ENCODE peak calls at places on chromosomes 4 and X, in nine cellular contexts. One of them, this sample, is unnamed.

GRCh38 chr4:10554694-10555093 is 97.5 kb upstream of the ZNF518B start:
- DNase-seq in neural crest cell: peak
- DNase-seq in adipocyte: peak
- DNase-seq in fibroblast of lung: peak
- DNase-seq in stromal cell of bone marrow: peak
- DNase-seq in D341Med: peak
- DNase-seq in neuronal stem cell: peak
- DNase-seq in activated CD4-positive, alpha-beta T cell treated with anti-CD3 and anti-CD28 coated beads for 24 hours: peak
- DNase-seq in lower lobe of right lung: no peak
- DNase-seq in this sample: peak

GRCh38 chrX:45009371-45010000 is 136.5 kb downstream of the KDM6A start:
- DNase-seq in D341Med: no peak
- DNase-seq in neural crest cell: no peak
- DNase-seq in neuronal stem cell: no peak
- DNase-seq in activated CD4-positive, alpha-beta T cell treated with anti-CD3 and anti-CD28 coated beads for 24 hours: no peak
- DNase-seq in stromal cell of bone marrow: no peak
- DNase-seq in lower lobe of right lung: no peak
- DNase-seq in fibroblast of lung: no peak
- DNase-seq in adipocyte: peak
- DNase-seq in this sample: no peak

GRCh38 chr4:174340714-174341113 is 57.0 kb downstream of the CEP44 start:
- DNase-seq in D341Med: no peak
- DNase-seq in neuronal stem cell: no peak
- DNase-seq in fibroblast of lung: no peak
- DNase-seq in stromal cell of bone marrow: no peak
- DNase-seq in adipocyte: no peak
- DNase-seq in activated CD4-positive, alpha-beta T cell treated with anti-CD3 and anti-CD28 coated beads for 24 hours: no peak
- DNase-seq in lower lobe of right lung: no peak
- DNase-seq in neural crest cell: no peak
- DNase-seq in this sample: peak

GRCh38 chrX:130626521-130626920 is 224.7 kb downstream of the RBMX2 start:
- DNase-seq in D341Med: no peak
- DNase-seq in neuronal stem cell: no peak
- DNase-seq in neural crest cell: no peak
- DNase-seq in lower lobe of right lung: no peak
- DNase-seq in adipocyte: no peak
- DNase-seq in fibroblast of lung: no peak
- DNase-seq in stromal cell of bone marrow: peak
- DNase-seq in activated CD4-positive, alpha-beta T cell treated with anti-CD3 and anti-CD28 coated beads for 24 hours: no peak
- DNase-seq in this sample: peak

GRCh38 chr4:189198624-189199023 is 742.0 kb upstream of the FRG1 start:
- DNase-seq in adipocyte: no peak
- DNase-seq in lower lobe of right lung: no peak
- DNase-seq in neural crest cell: no peak
- DNase-seq in fibroblast of lung: no peak
- DNase-seq in activated CD4-positive, alpha-beta T cell treated with anti-CD3 and anti-CD28 coated beads for 24 hours: no peak
- DNase-seq in D341Med: no peak
- DNase-seq in stromal cell of bone marrow: no peak
- DNase-seq in neuronal stem cell: no peak
- DNase-seq in this sample: no peak

GRCh38 chr4:15600176-15600575 is 55.0 kb downstream of the FBXL5 start:
- DNase-seq in neural crest cell: no peak
- DNase-seq in neuronal stem cell: no peak
- DNase-seq in fibroblast of lung: no peak
- DNase-seq in activated CD4-positive, alpha-beta T cell treated with anti-CD3 and anti-CD28 coated beads for 24 hours: no peak
- DNase-seq in stromal cell of bone marrow: no peak
- DNase-seq in D341Med: no peak
- DNase-seq in adipocyte: no peak
- DNase-seq in lower lobe of right lung: no peak
- DNase-seq in this sample: no peak

GRCh38 chrX:109475174-109475891 is 6.6 kb downstream of the GUCY2F start:
- DNase-seq in lower lobe of right lung: no peak
- DNase-seq in activated CD4-positive, alpha-beta T cell treated with anti-CD3 and anti-CD28 coated beads for 24 hours: no peak
- DNase-seq in stromal cell of bone marrow: peak
- DNase-seq in fibroblast of lung: peak
- DNase-seq in adipocyte: peak
- DNase-seq in D341Med: peak
- DNase-seq in neuronal stem cell: peak
- DNase-seq in neural crest cell: peak
- DNase-seq in this sample: peak

GRCh38 chr4:6582889-6583504 is 8.0 kb downstream of the MAN2B2 start:
- DNase-seq in stromal cell of bone marrow: no peak
- DNase-seq in neural crest cell: no peak
- DNase-seq in lower lobe of right lung: no peak
- DNase-seq in adipocyte: no peak
- DNase-seq in D341Med: no peak
- DNase-seq in neuronal stem cell: no peak
- DNase-seq in activated CD4-positive, alpha-beta T cell treated with anti-CD3 and anti-CD28 coated beads for 24 hours: no peak
- DNase-seq in fibroblast of lung: peak
- DNase-seq in this sample: no peak

GRCh38 chrX:137550561-137551305 is 15.2 kb upstream of the ZIC3 start:
- DNase-seq in lower lobe of right lung: no peak
- DNase-seq in fibroblast of lung: no peak
- DNase-seq in adipocyte: no peak
- DNase-seq in neural crest cell: no peak
- DNase-seq in stromal cell of bone marrow: no peak
- DNase-seq in D341Med: no peak
- DNase-seq in activated CD4-positive, alpha-beta T cell treated with anti-CD3 and anti-CD28 coated beads for 24 hours: no peak
- DNase-seq in neuronal stem cell: no peak
- DNase-seq in this sample: no peak

GRCh38 chrX:153917814-153918213 is 8.2 kb downstream of the ARHGAP4 start:
- DNase-seq in lower lobe of right lung: no peak
- DNase-seq in fibroblast of lung: no peak
- DNase-seq in neuronal stem cell: no peak
- DNase-seq in activated CD4-positive, alpha-beta T cell treated with anti-CD3 and anti-CD28 coated beads for 24 hours: no peak
- DNase-seq in adipocyte: no peak
- DNase-seq in neural crest cell: no peak
- DNase-seq in stromal cell of bone marrow: no peak
- DNase-seq in D341Med: no peak
- DNase-seq in this sample: no peak

GRCh38 chrX:28586291-28586690 is 955 bp upstream of the IL1RAPL1 start:
- DNase-seq in D341Med: no peak
- DNase-seq in lower lobe of right lung: no peak
- DNase-seq in adipocyte: peak
- DNase-seq in stromal cell of bone marrow: no peak
- DNase-seq in neuronal stem cell: peak
- DNase-seq in neural crest cell: peak
- DNase-seq in fibroblast of lung: peak
- DNase-seq in activated CD4-positive, alpha-beta T cell treated with anti-CD3 and anti-CD28 coated beads for 24 hours: no peak
- DNase-seq in this sample: no peak

GRCh38 chrX:112849010-112849409 is 8.4 kb upstream of the AMOT start:
- DNase-seq in stromal cell of bone marrow: no peak
- DNase-seq in neuronal stem cell: no peak
- DNase-seq in lower lobe of right lung: no peak
- DNase-seq in neural crest cell: no peak
- DNase-seq in adipocyte: no peak
- DNase-seq in fibroblast of lung: no peak
- DNase-seq in activated CD4-positive, alpha-beta T cell treated with anti-CD3 and anti-CD28 coated beads for 24 hours: no peak
- DNase-seq in D341Med: no peak
- DNase-seq in this sample: no peak

GRCh38 chrX:133415276-133416105 is at the start of gene GPC4:
- DNase-seq in lower lobe of right lung: peak
- DNase-seq in activated CD4-positive, alpha-beta T cell treated with anti-CD3 and anti-CD28 coated beads for 24 hours: no peak
- DNase-seq in neuronal stem cell: peak
- DNase-seq in fibroblast of lung: peak
- DNase-seq in D341Med: peak
- DNase-seq in neural crest cell: peak
- DNase-seq in stromal cell of bone marrow: peak
- DNase-seq in adipocyte: peak
- DNase-seq in this sample: peak

GRCh38 chr4:78622253-78622979 is 70.8 kb downstream of the ANXA3 start:
- DNase-seq in activated CD4-positive, alpha-beta T cell treated with anti-CD3 and anti-CD28 coated beads for 24 hours: no peak
- DNase-seq in D341Med: no peak
- DNase-seq in lower lobe of right lung: no peak
- DNase-seq in fibroblast of lung: peak
- DNase-seq in neuronal stem cell: no peak
- DNase-seq in neural crest cell: no peak
- DNase-seq in stromal cell of bone marrow: no peak
- DNase-seq in adipocyte: peak
- DNase-seq in this sample: peak

GRCh38 chr4:141609243-141609642 is 27.1 kb upstream of the IL15 start:
- DNase-seq in activated CD4-positive, alpha-beta T cell treated with anti-CD3 and anti-CD28 coated beads for 24 hours: no peak
- DNase-seq in lower lobe of right lung: peak
- DNase-seq in adipocyte: peak
- DNase-seq in stromal cell of bone marrow: no peak
- DNase-seq in neuronal stem cell: no peak
- DNase-seq in D341Med: no peak
- DNase-seq in neural crest cell: no peak
- DNase-seq in fibroblast of lung: no peak
- DNase-seq in this sample: no peak

GRCh38 chrX:17737707-17738001 is 361 bp downstream of the SCML1 start:
- DNase-seq in lower lobe of right lung: no peak
- DNase-seq in stromal cell of bone marrow: no peak
- DNase-seq in activated CD4-positive, alpha-beta T cell treated with anti-CD3 and anti-CD28 coated beads for 24 hours: no peak
- DNase-seq in neuronal stem cell: peak
- DNase-seq in neural crest cell: no peak
- DNase-seq in D341Med: peak
- DNase-seq in adipocyte: no peak
- DNase-seq in fibroblast of lung: no peak
- DNase-seq in this sample: no peak

GRCh38 chrX:40877869-40878268 is 142.5 kb upstream of the MED14 start:
- DNase-seq in fibroblast of lung: peak
- DNase-seq in stromal cell of bone marrow: no peak
- DNase-seq in lower lobe of right lung: no peak
- DNase-seq in activated CD4-positive, alpha-beta T cell treated with anti-CD3 and anti-CD28 coated beads for 24 hours: no peak
- DNase-seq in neural crest cell: no peak
- DNase-seq in neuronal stem cell: no peak
- DNase-seq in adipocyte: peak
- DNase-seq in D341Med: no peak
- DNase-seq in this sample: no peak

GRCh38 chr4:30181512-30181911 is 538.7 kb upstream of the PCDH7 start:
- DNase-seq in D341Med: no peak
- DNase-seq in lower lobe of right lung: no peak
- DNase-seq in neuronal stem cell: no peak
- DNase-seq in fibroblast of lung: no peak
- DNase-seq in activated CD4-positive, alpha-beta T cell treated with anti-CD3 and anti-CD28 coated beads for 24 hours: no peak
- DNase-seq in neural crest cell: no peak
- DNase-seq in adipocyte: no peak
- DNase-seq in stromal cell of bone marrow: no peak
- DNase-seq in this sample: no peak

GRCh38 chr4:8582436-8582835 is 2.2 kb downstream of the GPR78 start:
- DNase-seq in neural crest cell: no peak
- DNase-seq in D341Med: no peak
- DNase-seq in stromal cell of bone marrow: no peak
- DNase-seq in lower lobe of right lung: no peak
- DNase-seq in adipocyte: no peak
- DNase-seq in activated CD4-positive, alpha-beta T cell treated with anti-CD3 and anti-CD28 coated beads for 24 hours: no peak
- DNase-seq in fibroblast of lung: no peak
- DNase-seq in neuronal stem cell: no peak
- DNase-seq in this sample: no peak

GRCh38 chr4:41977709-41978108 is 3.8 kb upstream of the DCAF4L1 start:
- DNase-seq in activated CD4-positive, alpha-beta T cell treated with anti-CD3 and anti-CD28 coated beads for 24 hours: no peak
- DNase-seq in lower lobe of right lung: no peak
- DNase-seq in adipocyte: no peak
- DNase-seq in stromal cell of bone marrow: no peak
- DNase-seq in neuronal stem cell: no peak
- DNase-seq in fibroblast of lung: peak
- DNase-seq in D341Med: no peak
- DNase-seq in neural crest cell: no peak
- DNase-seq in this sample: no peak

GRCh38 chr4:111781611-111782010 is 363.6 kb upstream of the FAM241A start:
- DNase-seq in neural crest cell: no peak
- DNase-seq in activated CD4-positive, alpha-beta T cell treated with anti-CD3 and anti-CD28 coated beads for 24 hours: no peak
- DNase-seq in adipocyte: no peak
- DNase-seq in fibroblast of lung: no peak
- DNase-seq in neuronal stem cell: no peak
- DNase-seq in lower lobe of right lung: no peak
- DNase-seq in D341Med: no peak
- DNase-seq in stromal cell of bone marrow: no peak
- DNase-seq in this sample: no peak

GRCh38 chrX:39850630-39851152 is 247.1 kb downstream of the BCOR start:
- DNase-seq in stromal cell of bone marrow: no peak
- DNase-seq in neural crest cell: no peak
- DNase-seq in lower lobe of right lung: no peak
- DNase-seq in D341Med: no peak
- DNase-seq in activated CD4-positive, alpha-beta T cell treated with anti-CD3 and anti-CD28 coated beads for 24 hours: no peak
- DNase-seq in fibroblast of lung: peak
- DNase-seq in neuronal stem cell: no peak
- DNase-seq in adipocyte: peak
- DNase-seq in this sample: no peak

GRCh38 chr4:76250962-76251361 is 559 bp upstream of the FAM47E start:
- DNase-seq in neural crest cell: no peak
- DNase-seq in D341Med: no peak
- DNase-seq in fibroblast of lung: peak
- DNase-seq in lower lobe of right lung: no peak
- DNase-seq in neuronal stem cell: no peak
- DNase-seq in adipocyte: no peak
- DNase-seq in stromal cell of bone marrow: no peak
- DNase-seq in activated CD4-positive, alpha-beta T cell treated with anti-CD3 and anti-CD28 coated beads for 24 hours: no peak
- DNase-seq in this sample: no peak

GRCh38 chr4:180059216-180059881 is 2183.9 kb upstream of the TENM3 start:
- DNase-seq in stromal cell of bone marrow: no peak
- DNase-seq in adipocyte: peak
- DNase-seq in neuronal stem cell: peak
- DNase-seq in neural crest cell: peak
- DNase-seq in D341Med: peak
- DNase-seq in lower lobe of right lung: no peak
- DNase-seq in activated CD4-positive, alpha-beta T cell treated with anti-CD3 and anti-CD28 coated beads for 24 hours: no peak
- DNase-seq in fibroblast of lung: peak
- DNase-seq in this sample: no peak

GRCh38 chrX:16429391-16429790 is 220.6 kb upstream of the S100G start:
- DNase-seq in fibroblast of lung: peak
- DNase-seq in stromal cell of bone marrow: no peak
- DNase-seq in lower lobe of right lung: peak
- DNase-seq in D341Med: no peak
- DNase-seq in neural crest cell: no peak
- DNase-seq in adipocyte: no peak
- DNase-seq in activated CD4-positive, alpha-beta T cell treated with anti-CD3 and anti-CD28 coated beads for 24 hours: no peak
- DNase-seq in neuronal stem cell: no peak
- DNase-seq in this sample: no peak

GRCh38 chr4:182975806-182976205 is 58.6 kb upstream of the DCTD start:
- DNase-seq in D341Med: no peak
- DNase-seq in stromal cell of bone marrow: peak
- DNase-seq in neuronal stem cell: no peak
- DNase-seq in fibroblast of lung: peak
- DNase-seq in activated CD4-positive, alpha-beta T cell treated with anti-CD3 and anti-CD28 coated beads for 24 hours: no peak
- DNase-seq in neural crest cell: no peak
- DNase-seq in adipocyte: peak
- DNase-seq in lower lobe of right lung: no peak
- DNase-seq in this sample: peak

GRCh38 chr4:126705271-126705670 is 927.5 kb upstream of the INTU start:
- DNase-seq in neuronal stem cell: no peak
- DNase-seq in activated CD4-positive, alpha-beta T cell treated with anti-CD3 and anti-CD28 coated beads for 24 hours: no peak
- DNase-seq in fibroblast of lung: no peak
- DNase-seq in lower lobe of right lung: no peak
- DNase-seq in neural crest cell: no peak
- DNase-seq in adipocyte: peak
- DNase-seq in D341Med: no peak
- DNase-seq in stromal cell of bone marrow: no peak
- DNase-seq in this sample: no peak

GRCh38 chr4:145564540-145564939 is 54.6 kb upstream of the MMAA start:
- DNase-seq in neural crest cell: no peak
- DNase-seq in fibroblast of lung: no peak
- DNase-seq in stromal cell of bone marrow: no peak
- DNase-seq in D341Med: no peak
- DNase-seq in adipocyte: no peak
- DNase-seq in neuronal stem cell: no peak
- DNase-seq in lower lobe of right lung: no peak
- DNase-seq in activated CD4-positive, alpha-beta T cell treated with anti-CD3 and anti-CD28 coated beads for 24 hours: no peak
- DNase-seq in this sample: no peak

GRCh38 chrX:20971250-20971649 is 403.0 kb upstream of the CNKSR2 start:
- DNase-seq in neural crest cell: no peak
- DNase-seq in lower lobe of right lung: no peak
- DNase-seq in activated CD4-positive, alpha-beta T cell treated with anti-CD3 and anti-CD28 coated beads for 24 hours: no peak
- DNase-seq in neuronal stem cell: no peak
- DNase-seq in stromal cell of bone marrow: no peak
- DNase-seq in D341Med: no peak
- DNase-seq in adipocyte: no peak
- DNase-seq in fibroblast of lung: no peak
- DNase-seq in this sample: no peak

GRCh38 chr4:155208258-155209054 is at the start of gene NPY2R:
- DNase-seq in D341Med: peak
- DNase-seq in stromal cell of bone marrow: no peak
- DNase-seq in activated CD4-positive, alpha-beta T cell treated with anti-CD3 and anti-CD28 coated beads for 24 hours: no peak
- DNase-seq in lower lobe of right lung: peak
- DNase-seq in neural crest cell: peak
- DNase-seq in neuronal stem cell: peak
- DNase-seq in adipocyte: peak
- DNase-seq in fibroblast of lung: no peak
- DNase-seq in this sample: no peak

GRCh38 chr4:137000432-137000831 is 531.9 kb downstream of the PCDH18 start:
- DNase-seq in stromal cell of bone marrow: no peak
- DNase-seq in adipocyte: no peak
- DNase-seq in neural crest cell: no peak
- DNase-seq in lower lobe of right lung: peak
- DNase-seq in activated CD4-positive, alpha-beta T cell treated with anti-CD3 and anti-CD28 coated beads for 24 hours: no peak
- DNase-seq in fibroblast of lung: no peak
- DNase-seq in D341Med: no peak
- DNase-seq in neuronal stem cell: no peak
- DNase-seq in this sample: no peak

This sample was measured in kidney glomerular epithelial cell.